ENCODE peak calls at places on chromosomes 16 and 17, in eight cellular contexts. L, I, V, U, W, F, Z and K are unnamed samples. For H3K4me1, the result is how much of the 10 kb centered on the place peaks cover.

GRCh38 chr16:30418350-30419181 is 11.2 kb downstream of the ZNF771 start:
- DNase-seq in Z (no peak), F (no peak), L (no peak), U (no peak), V (no peak), I (no peak), W (no peak), K (no peak)

GRCh38 chr16:81106826-81107503 is 10.8 kb upstream of the GCSH start:
- DNase-seq in W (no peak), Z (no peak), V (no peak), U (no peak), L (no peak), I (peak), F (no peak), K (no peak)

GRCh38 chr16:3587547-3588110 is 10.4 kb upstream of the NLRC3 start:
- DNase-seq in U (no peak), F (no peak), L (no peak), W (no peak), I (no peak), Z (no peak), V (no peak), K (no peak)

GRCh38 chr16:66278111-66278531 is 88.4 kb upstream of the CDH5 start:
- DNase-seq in W (no peak), Z (no peak), L (no peak), F (no peak), U (no peak), I (no peak), V (no peak), K (peak)

GRCh38 chr17:38674749-38675615 is at the start of gene EPOP:
- DNase-seq in F (peak), V (peak), I (peak), Z (peak), W (peak), L (peak), U (peak), K (peak)

GRCh38 chr16:55297062-55297909 is 26.7 kb upstream of the IRX6 start:
- DNase-seq in F (no peak), L (no peak), Z (no peak), V (no peak), I (no peak), U (peak), W (no peak), K (no peak)

GRCh38 chr17:39629494-39629880 is 2.7 kb downstream of the PPP1R1B start:
- DNase-seq in Z (no peak), U (no peak), F (no peak), L (no peak), V (no peak), I (no peak), W (no peak), K (no peak)

GRCh38 chr17:29179232-29180036 is 764 bp downstream of the MYO18A start:
- DNase-seq in I (no peak), L (peak), W (peak), U (no peak), V (no peak), Z (peak), F (peak), K (peak)

GRCh38 chr16:18789515-18789849 is 652 bp downstream of the RPS15A start:
- DNase-seq in U (no peak), W (no peak), L (no peak), F (no peak), V (no peak), Z (no peak), I (no peak), K (no peak)

GRCh38 chr16:18788828-18789514 is 1.2 kb downstream of the RPS15A start:
- DNase-seq in Z (no peak), V (no peak), L (no peak), U (no peak), F (peak), I (no peak), W (no peak), K (no peak)

GRCh38 chr16:18792836-18793433 is 2.8 kb upstream of the RPS15A start:
- DNase-seq in F (peak), V (peak), U (no peak), W (no peak), I (peak), L (no peak), Z (no peak), K (no peak)

GRCh38 chr16:18784917-18785623 is 5.1 kb downstream of the RPS15A start:
- DNase-seq in V (no peak), Z (no peak), L (no peak), U (no peak), F (no peak), I (no peak), W (no peak), K (no peak)

DNA sequence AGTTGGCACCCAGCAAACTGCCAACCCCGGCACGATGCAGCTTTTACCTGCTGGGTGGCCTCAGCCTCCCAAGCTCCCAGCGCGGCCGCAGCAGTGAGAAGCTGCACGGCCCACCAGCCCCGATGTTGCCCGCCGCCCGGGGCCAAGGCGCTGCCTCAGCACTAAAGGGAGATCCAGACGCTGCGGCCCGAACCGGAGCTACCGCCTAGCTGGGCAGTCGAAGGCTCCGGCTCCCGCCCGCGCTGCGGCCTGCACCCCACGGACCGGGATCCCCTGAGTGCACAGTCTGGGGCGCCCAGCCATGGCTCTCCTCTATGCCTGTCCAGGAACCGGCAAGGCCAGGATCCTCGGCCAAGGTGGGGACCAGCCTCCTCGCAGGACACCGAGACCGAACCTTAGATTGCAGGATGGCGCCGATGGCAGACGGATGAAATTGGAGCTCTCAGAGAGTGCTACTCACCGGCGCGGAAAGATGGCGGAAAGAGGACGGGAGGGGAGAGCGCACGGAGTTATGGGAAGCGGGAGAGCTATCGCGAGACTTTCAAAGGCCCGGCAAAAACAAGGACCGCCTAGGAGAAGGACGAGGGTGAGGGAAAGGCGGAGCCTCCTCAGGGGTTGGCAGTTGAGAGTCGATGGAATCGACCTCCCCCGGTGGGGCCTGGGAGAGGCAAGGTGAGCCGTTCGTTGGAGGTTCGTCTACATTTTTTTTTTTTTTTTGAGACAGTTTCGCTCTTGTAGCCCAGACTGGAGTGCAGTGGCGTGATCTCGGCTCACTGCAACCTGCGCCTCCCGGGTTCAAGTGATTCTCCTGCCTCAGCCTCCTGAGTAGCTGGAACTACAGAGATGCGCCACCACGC is at the start of gene RPS15A:
- DNase-seq in W (peak), V (peak), L (peak), U (peak), Z (peak), I (peak), F (peak), K (peak)
- H3K4me1 ChIP-seq in W (under half), V (under half), L (under half), U (under half), Z (half or more), I (under half), F (under half), K (under half)

GRCh38 chr16:19183187-19183586 is 15.1 kb downstream of the SYT17 start:
- DNase-seq in Z (no peak), V (no peak), U (no peak), L (no peak), I (no peak), W (no peak), F (no peak), K (no peak)
- H3K4me1 ChIP-seq in Z (under half), V (under half), U (under half), L (under half), I (under half), W (under half), F (under half), K (under half)

GRCh38 chr17:79830763-79831366 is 8.4 kb downstream of the CBX4 start:
- DNase-seq in U (no peak), I (no peak), V (no peak), Z (no peak), F (no peak), W (no peak), L (no peak), K (peak)

GRCh38 chr17:79829004-79829403 is 10.2 kb downstream of the CBX4 start:
- DNase-seq in L (no peak), F (no peak), U (no peak), Z (no peak), V (no peak), I (no peak), W (no peak), K (no peak)

GRCh38 chr17:79831367-79832210 is 7.7 kb downstream of the CBX4 start:
- DNase-seq in I (peak), L (no peak), V (no peak), Z (peak), U (peak), W (peak), F (no peak), K (peak)

GRCh38 chr17:79829457-79829856 is 9.8 kb downstream of the CBX4 start:
- DNase-seq in U (no peak), Z (no peak), I (no peak), F (no peak), V (no peak), W (no peak), L (no peak), K (no peak)

DNA sequence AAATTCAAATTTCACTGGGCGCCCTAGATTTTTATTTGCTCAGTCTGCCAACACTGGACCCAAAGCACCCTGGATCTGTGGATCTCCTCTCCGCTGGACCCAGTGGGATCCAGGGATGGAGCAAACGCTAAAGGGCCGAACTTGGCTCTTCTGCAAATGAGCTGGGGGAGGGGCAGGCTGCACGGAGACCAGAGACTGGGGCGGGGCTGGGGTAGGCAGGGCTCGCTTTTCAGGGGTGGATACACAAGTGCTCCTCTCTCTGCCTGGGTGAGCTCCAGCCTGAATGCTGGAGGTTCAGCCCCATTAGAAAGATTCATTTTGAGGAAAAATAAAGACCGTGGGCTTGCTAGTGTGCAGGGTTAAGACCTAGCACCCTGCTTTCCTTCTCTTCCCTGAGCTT is 8.9 kb downstream of the CBX4 start:
- DNase-seq in U (no peak), V (no peak), Z (no peak), W (no peak), F (no peak), I (no peak), L (no peak), K (no peak)
- H3K4me1 ChIP-seq in U (under half), V (under half), Z (half or more), W (under half), F (under half), I (half or more), L (under half), K (under half)

DNA sequence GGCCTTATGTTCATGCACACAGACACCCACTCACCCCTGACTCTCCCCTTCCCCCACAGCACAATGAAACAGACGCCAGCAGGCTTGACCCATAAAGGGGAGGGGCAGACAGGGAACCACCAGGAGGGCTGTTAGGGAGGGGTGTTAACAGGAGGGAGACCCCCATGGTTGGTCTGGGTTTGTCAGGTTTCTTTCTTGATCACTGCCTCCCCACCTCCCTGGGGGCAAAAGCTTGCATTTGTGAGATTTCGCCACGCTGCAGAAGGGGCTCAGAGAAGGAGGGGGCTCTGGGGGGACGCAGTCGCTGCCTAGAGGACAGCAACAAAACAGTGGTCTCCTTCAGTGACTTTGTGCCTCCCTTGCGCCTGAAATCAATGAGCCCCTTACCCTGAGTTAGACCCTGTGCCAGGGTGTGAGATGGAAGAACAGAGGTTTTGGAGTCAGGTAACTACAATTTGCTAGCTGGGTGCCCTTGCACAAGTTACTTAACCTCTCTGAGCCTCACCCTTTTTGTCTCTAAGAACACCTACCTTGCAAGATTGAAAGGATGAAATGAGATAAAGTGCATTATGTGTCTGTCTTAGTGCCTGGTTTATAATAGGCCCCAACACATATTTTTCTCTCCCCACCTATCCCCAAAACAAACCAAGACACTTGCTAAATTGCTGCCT is 9.7 kb downstream of the RND2 start:
- DNase-seq in L (no peak), U (no peak), V (no peak), F (no peak), W (no peak), Z (no peak), I (no peak), K (no peak)
- H3K4me1 ChIP-seq in L (under half), U (under half), V (under half), F (under half), W (under half), Z (under half), I (under half), K (under half)

GRCh38 chr16:27254262-27254811 is 14.2 kb downstream of the NSMCE1 start:
- DNase-seq in Z (no peak), U (no peak), V (no peak), F (no peak), L (no peak), W (no peak), I (no peak), K (no peak)

GRCh38 chr16:27259710-27260109 is 8.9 kb downstream of the NSMCE1 start:
- DNase-seq in Z (no peak), I (no peak), W (no peak), L (no peak), V (no peak), F (no peak), U (no peak), K (no peak)

GRCh38 chr16:27256861-27257260 is 11.7 kb downstream of the NSMCE1 start:
- DNase-seq in I (no peak), F (no peak), Z (no peak), V (no peak), W (no peak), L (no peak), U (no peak), K (no peak)

GRCh38 chr16:27258241-27258734 is 10.3 kb downstream of the NSMCE1 start:
- DNase-seq in U (no peak), Z (no peak), V (peak), L (no peak), W (no peak), F (peak), I (peak), K (no peak)

GRCh38 chr16:27257271-27257670 is 11.3 kb downstream of the NSMCE1 start:
- DNase-seq in V (no peak), F (no peak), U (no peak), Z (no peak), W (no peak), L (no peak), I (no peak), K (no peak)
- H3K4me1 ChIP-seq in V (under half), F (under half), U (under half), Z (under half), W (under half), L (under half), I (under half), K (under half)

DNA sequence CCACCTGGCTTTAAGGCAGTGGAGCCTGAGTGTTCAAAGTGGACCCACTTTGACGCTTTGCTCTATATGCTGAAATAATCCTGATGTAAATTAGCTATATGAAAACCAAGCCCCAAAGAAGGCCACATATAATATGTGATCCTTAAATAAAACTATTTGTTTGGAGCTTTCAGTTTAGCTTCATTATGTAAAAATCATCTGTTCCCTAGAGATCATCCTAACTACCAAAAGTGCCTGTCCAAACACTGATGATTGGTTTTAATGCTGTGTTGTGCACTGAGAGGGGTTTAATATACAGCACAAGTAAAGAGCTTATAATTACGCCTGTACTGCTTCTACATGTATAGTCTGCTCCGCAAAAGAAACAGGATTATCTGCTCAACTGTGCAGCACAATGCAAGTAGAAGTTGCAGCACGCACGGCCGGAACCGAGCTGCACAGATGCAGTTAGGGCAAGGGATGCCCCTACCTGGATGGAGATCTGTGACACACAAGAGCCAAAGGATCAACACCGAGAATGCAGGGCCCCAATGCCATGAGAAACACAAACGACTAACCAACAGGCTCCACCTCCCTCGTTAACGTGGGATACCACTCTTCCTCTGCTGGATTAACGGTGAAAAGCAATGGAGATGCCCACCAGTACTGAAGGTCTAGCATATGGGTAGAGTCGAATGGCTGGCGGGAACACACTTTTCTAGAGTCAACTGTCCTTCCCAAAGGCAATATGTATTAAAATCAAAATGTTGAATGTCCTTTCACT is 20.5 kb downstream of the USP7 start:
- DNase-seq in W (no peak), I (no peak), Z (no peak), L (no peak), F (no peak), V (no peak), U (no peak), K (no peak)
- H3K4me1 ChIP-seq in W (under half), I (under half), Z (half or more), L (under half), F (under half), V (under half), U (half or more), K (under half)

GRCh38 chr17:41580651-41581365 is 5.9 kb downstream of the KRT14 start:
- DNase-seq in I (no peak), V (no peak), W (no peak), L (no peak), Z (no peak), F (peak), U (no peak), K (no peak)

GRCh38 chr17:41579484-41580243 is 7.0 kb downstream of the KRT14 start:
- DNase-seq in Z (peak), L (peak), W (peak), I (peak), U (peak), F (peak), V (peak), K (peak)

GRCh38 chr17:41580244-41580575 is 6.5 kb downstream of the KRT14 start:
- DNase-seq in U (no peak), I (no peak), V (no peak), W (no peak), Z (no peak), L (no peak), F (no peak), K (no peak)

GRCh38 chr17:41583137-41584127 is 3.3 kb downstream of the KRT14 start:
- DNase-seq in W (peak), F (no peak), I (no peak), U (no peak), L (no peak), Z (no peak), V (no peak), K (no peak)

DNA sequence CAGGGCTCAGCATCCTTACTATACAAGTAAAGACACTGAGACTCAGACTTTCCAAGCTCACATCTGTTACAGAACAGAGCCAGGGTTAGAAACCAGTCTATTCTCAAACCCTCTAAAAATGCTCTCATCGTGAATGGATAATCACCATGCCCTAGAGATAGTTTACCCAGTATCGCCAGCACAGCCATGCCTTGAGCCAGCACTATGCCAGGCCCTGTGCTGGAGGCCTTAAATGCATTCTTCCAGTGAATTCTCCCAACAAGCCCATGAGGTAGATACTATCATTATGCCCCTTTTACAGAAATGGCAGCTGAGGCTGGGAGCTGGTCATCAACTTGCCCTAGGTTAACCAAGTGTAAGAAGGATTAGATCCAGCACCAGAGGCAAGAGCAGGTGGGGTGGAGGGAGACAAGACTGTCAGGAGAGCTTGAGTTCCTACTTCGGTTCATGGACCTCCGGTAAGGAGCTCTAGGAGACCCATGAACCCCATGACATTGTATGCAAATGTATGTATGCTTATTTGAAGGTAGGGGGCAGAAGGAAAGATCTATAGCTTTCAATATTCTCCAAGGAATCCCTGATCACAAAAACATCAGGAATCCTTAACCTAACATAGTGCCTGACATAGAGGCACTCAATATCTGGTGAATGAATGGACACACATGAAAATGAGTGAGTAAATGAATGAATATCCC is 5.2 kb downstream of the KRT14 start:
- DNase-seq in U (no peak), L (no peak), F (peak), I (no peak), V (no peak), W (no peak), Z (no peak), K (no peak)
- H3K4me1 ChIP-seq in U (under half), L (under half), F (under half), I (under half), V (under half), W (under half), Z (under half), K (under half)

DNA sequence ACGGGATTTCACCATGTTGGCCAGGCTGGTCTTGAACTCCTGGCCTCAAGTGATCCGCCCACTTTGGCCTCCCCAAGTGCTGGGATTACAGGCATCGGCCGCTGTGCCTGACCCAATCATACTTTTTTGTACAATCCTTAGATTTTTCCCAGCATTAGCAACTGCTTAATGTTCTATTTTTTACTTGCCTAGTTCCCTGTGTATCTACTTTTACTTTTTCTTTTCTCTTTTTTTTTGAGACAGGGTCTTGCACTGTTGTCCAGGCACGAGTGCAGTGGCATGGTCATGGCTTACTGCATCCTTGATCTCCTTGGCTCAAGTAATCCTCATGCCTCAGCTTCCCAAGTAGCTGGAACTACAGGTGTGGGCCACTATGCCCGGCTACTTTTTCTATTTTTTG is 9.5 kb downstream of the GRB2 start:
- DNase-seq in I (no peak), U (no peak), W (no peak), V (no peak), L (no peak), F (no peak), Z (no peak), K (no peak)
- H3K4me1 ChIP-seq in I (under half), U (half or more), W (under half), V (under half), L (under half), F (under half), Z (half or more), K (under half)